ENCODE peak calls at places on chromosomes 12 and 14, in six cellular contexts. One of them, this sample, is unnamed.

GRCh38 chr14:98877065-98877464 is 394.9 kb downstream of the BCL11B start:
- DNase-seq in A549: no peak
- DNase-seq in endothelial cell of umbilical vein: no peak
- DNase-seq in HepG2: no peak
- DNase-seq in H1: no peak
- DNase-seq in WTC11: no peak
- DNase-seq in this sample: no peak

GRCh38 chr14:24312736-24313507 is 1.6 kb downstream of the LTB4R start:
- DNase-seq in A549: no peak
- DNase-seq in endothelial cell of umbilical vein: peak
- DNase-seq in HepG2: no peak
- DNase-seq in H1: no peak
- DNase-seq in WTC11: no peak
- DNase-seq in this sample: peak

GRCh38 chr12:129246630-129247029 is 393.4 kb downstream of the GLT1D1 start:
- DNase-seq in A549: no peak
- DNase-seq in endothelial cell of umbilical vein: no peak
- DNase-seq in HepG2: no peak
- DNase-seq in H1: no peak
- DNase-seq in WTC11: no peak
- DNase-seq in this sample: no peak

GRCh38 chr12:42448841-42449240 is 122.9 kb downstream of the PPHLN1 start:
- DNase-seq in A549: no peak
- DNase-seq in endothelial cell of umbilical vein: no peak
- DNase-seq in HepG2: no peak
- DNase-seq in H1: no peak
- DNase-seq in WTC11: no peak
- DNase-seq in this sample: no peak

GRCh38 chr14:74907744-74908143 is 15.3 kb downstream of the RPS6KL1 start:
- DNase-seq in A549: no peak
- DNase-seq in endothelial cell of umbilical vein: no peak
- DNase-seq in HepG2: no peak
- DNase-seq in H1: no peak
- DNase-seq in WTC11: no peak
- DNase-seq in this sample: no peak

GRCh38 chr12:95976416-95976832 is 19.7 kb downstream of the HAL start:
- DNase-seq in A549: no peak
- DNase-seq in endothelial cell of umbilical vein: no peak
- DNase-seq in HepG2: peak
- DNase-seq in H1: no peak
- DNase-seq in WTC11: no peak
- DNase-seq in this sample: no peak

GRCh38 chr12:3022961-3023360 is 54.2 kb upstream of the TSPAN9 start:
- DNase-seq in A549: no peak
- DNase-seq in endothelial cell of umbilical vein: no peak
- DNase-seq in HepG2: no peak
- DNase-seq in H1: no peak
- DNase-seq in WTC11: no peak
- DNase-seq in this sample: no peak

GRCh38 chr14:75306917-75307699 is 28.5 kb downstream of the FOS start:
- DNase-seq in A549: peak
- DNase-seq in endothelial cell of umbilical vein: no peak
- DNase-seq in HepG2: no peak
- DNase-seq in H1: no peak
- DNase-seq in WTC11: no peak
- DNase-seq in this sample: peak

GRCh38 chr14:103626150-103626850 is 2.7 kb upstream of the KLC1 start:
- DNase-seq in A549: no peak
- DNase-seq in endothelial cell of umbilical vein: no peak
- DNase-seq in HepG2: peak
- DNase-seq in H1: no peak
- DNase-seq in WTC11: no peak
- DNase-seq in this sample: peak

GRCh38 chr12:46549527-46550265 is 177.1 kb upstream of the SLC38A2 start:
- DNase-seq in A549: no peak
- DNase-seq in endothelial cell of umbilical vein: peak
- DNase-seq in HepG2: no peak
- DNase-seq in H1: no peak
- DNase-seq in WTC11: no peak
- DNase-seq in this sample: peak

GRCh38 chr14:95490727-95491451 is 25.6 kb downstream of the SYNE3 start:
- DNase-seq in A549: no peak
- DNase-seq in endothelial cell of umbilical vein: no peak
- DNase-seq in HepG2: no peak
- DNase-seq in H1: no peak
- DNase-seq in WTC11: no peak
- DNase-seq in this sample: no peak

GRCh38 chr12:54300732-54301427 is at the start of gene NFE2:
- DNase-seq in A549: peak
- DNase-seq in endothelial cell of umbilical vein: no peak
- DNase-seq in HepG2: peak
- DNase-seq in H1: peak
- DNase-seq in WTC11: peak
- DNase-seq in this sample: peak

GRCh38 chr14:65179918-65180724 is 77.8 kb upstream of the MAX start:
- DNase-seq in A549: peak
- DNase-seq in endothelial cell of umbilical vein: peak
- DNase-seq in HepG2: no peak
- DNase-seq in H1: no peak
- DNase-seq in WTC11: no peak
- DNase-seq in this sample: no peak

GRCh38 chr14:55926007-55926406 is 192.2 kb upstream of the PELI2 start:
- DNase-seq in A549: no peak
- DNase-seq in endothelial cell of umbilical vein: no peak
- DNase-seq in HepG2: peak
- DNase-seq in H1: no peak
- DNase-seq in WTC11: no peak
- DNase-seq in this sample: no peak

GRCh38 chr14:32657081-32657480 is 281.6 kb upstream of the NPAS3 start:
- DNase-seq in A549: no peak
- DNase-seq in endothelial cell of umbilical vein: no peak
- DNase-seq in HepG2: peak
- DNase-seq in H1: no peak
- DNase-seq in WTC11: no peak
- DNase-seq in this sample: peak

GRCh38 chr12:118060301-118061010 is 523 bp downstream of the WSB2 start:
- DNase-seq in A549: peak
- DNase-seq in endothelial cell of umbilical vein: peak
- DNase-seq in HepG2: no peak
- DNase-seq in H1: no peak
- DNase-seq in WTC11: peak
- DNase-seq in this sample: peak

GRCh38 chr12:109451400-109451799 is 25.7 kb downstream of the KCTD10 start:
- DNase-seq in A549: no peak
- DNase-seq in endothelial cell of umbilical vein: no peak
- DNase-seq in HepG2: no peak
- DNase-seq in H1: no peak
- DNase-seq in WTC11: no peak
- DNase-seq in this sample: no peak

GRCh38 chr14:55505846-55506245 is 65.4 kb upstream of the TBPL2 start:
- DNase-seq in A549: no peak
- DNase-seq in endothelial cell of umbilical vein: no peak
- DNase-seq in HepG2: no peak
- DNase-seq in H1: no peak
- DNase-seq in WTC11: no peak
- DNase-seq in this sample: no peak

GRCh38 chr12:115700896-115701465 is 576.5 kb downstream of the MED13L start:
- DNase-seq in A549: no peak
- DNase-seq in endothelial cell of umbilical vein: no peak
- DNase-seq in HepG2: no peak
- DNase-seq in H1: no peak
- DNase-seq in WTC11: no peak
- DNase-seq in this sample: no peak

GRCh38 chr14:61568572-61569011 is 126.7 kb upstream of the HIF1A start:
- DNase-seq in A549: no peak
- DNase-seq in endothelial cell of umbilical vein: no peak
- DNase-seq in HepG2: no peak
- DNase-seq in H1: no peak
- DNase-seq in WTC11: peak
- DNase-seq in this sample: peak

GRCh38 chr12:19236656-19237055 is 107.1 kb downstream of the PLEKHA5 start:
- DNase-seq in A549: no peak
- DNase-seq in endothelial cell of umbilical vein: no peak
- DNase-seq in HepG2: no peak
- DNase-seq in H1: no peak
- DNase-seq in WTC11: no peak
- DNase-seq in this sample: no peak

GRCh38 chr14:38839743-38840375 is 263.2 kb downstream of the SEC23A start:
- DNase-seq in A549: no peak
- DNase-seq in endothelial cell of umbilical vein: peak
- DNase-seq in HepG2: no peak
- DNase-seq in H1: no peak
- DNase-seq in WTC11: no peak
- DNase-seq in this sample: no peak

GRCh38 chr12:71981149-71981548 is 42.5 kb downstream of the TPH2 start:
- DNase-seq in A549: no peak
- DNase-seq in endothelial cell of umbilical vein: no peak
- DNase-seq in HepG2: no peak
- DNase-seq in H1: no peak
- DNase-seq in WTC11: no peak
- DNase-seq in this sample: no peak

GRCh38 chr12:107396991-107397390 is 288.6 kb upstream of the PWP1 start:
- DNase-seq in A549: peak
- DNase-seq in endothelial cell of umbilical vein: no peak
- DNase-seq in HepG2: no peak
- DNase-seq in H1: no peak
- DNase-seq in WTC11: no peak
- DNase-seq in this sample: no peak

GRCh38 chr12:5026342-5026938 is 17.2 kb upstream of the KCNA5 start:
- DNase-seq in A549: no peak
- DNase-seq in endothelial cell of umbilical vein: no peak
- DNase-seq in HepG2: no peak
- DNase-seq in H1: no peak
- DNase-seq in WTC11: no peak
- DNase-seq in this sample: no peak

GRCh38 chr14:95258754-95259593 is 60.7 kb downstream of the CLMN start:
- DNase-seq in A549: no peak
- DNase-seq in endothelial cell of umbilical vein: peak
- DNase-seq in HepG2: no peak
- DNase-seq in H1: no peak
- DNase-seq in WTC11: no peak
- DNase-seq in this sample: no peak

GRCh38 chr12:30134229-30134628 is 350.5 kb upstream of the TMTC1 start:
- DNase-seq in A549: peak
- DNase-seq in endothelial cell of umbilical vein: no peak
- DNase-seq in HepG2: peak
- DNase-seq in H1: no peak
- DNase-seq in WTC11: no peak
- DNase-seq in this sample: peak

GRCh38 chr12:13436696-13437391 is 240.3 kb downstream of the EMP1 start:
- DNase-seq in A549: peak
- DNase-seq in endothelial cell of umbilical vein: no peak
- DNase-seq in HepG2: no peak
- DNase-seq in H1: no peak
- DNase-seq in WTC11: no peak
- DNase-seq in this sample: peak

GRCh38 chr14:61107148-61107641 is 126.2 kb downstream of the SLC38A6 start:
- DNase-seq in A549: no peak
- DNase-seq in endothelial cell of umbilical vein: no peak
- DNase-seq in HepG2: no peak
- DNase-seq in H1: no peak
- DNase-seq in WTC11: no peak
- DNase-seq in this sample: no peak

GRCh38 chr12:113735146-113735545 is 231.0 kb downstream of the RBM19 start:
- DNase-seq in A549: no peak
- DNase-seq in endothelial cell of umbilical vein: no peak
- DNase-seq in HepG2: no peak
- DNase-seq in H1: no peak
- DNase-seq in WTC11: no peak
- DNase-seq in this sample: no peak
- TF ChIP-seq MAX in A549: no peak
- TF ChIP-seq MAX in endothelial cell of umbilical vein: no peak
- TF ChIP-seq MAX in HepG2: no peak
- TF ChIP-seq MAX in H1: no peak
- TF ChIP-seq MAX in WTC11: no peak
- TF ChIP-seq MAX in this sample: no peak

DNA sequence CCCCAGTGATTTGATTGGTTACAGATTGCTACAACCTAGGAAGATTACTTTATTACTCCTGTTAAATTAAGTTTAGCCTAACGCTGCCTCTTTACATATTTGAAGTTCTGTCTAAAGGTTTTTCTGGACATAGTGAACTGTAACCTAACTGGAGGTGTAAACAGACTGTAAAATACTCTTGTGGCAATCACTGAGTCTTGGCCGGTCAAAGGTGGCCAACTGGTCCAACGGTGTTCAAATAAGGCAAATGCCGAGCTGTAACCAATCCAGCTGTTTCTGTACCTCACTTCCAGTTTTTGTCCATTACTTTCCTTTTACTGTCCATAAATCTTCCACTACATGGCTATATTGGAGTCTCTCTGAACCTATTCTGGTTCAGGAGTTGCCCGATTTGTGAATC is 57.3 kb downstream of the RIN3 start:
- DNase-seq in A549: no peak
- DNase-seq in endothelial cell of umbilical vein: no peak
- DNase-seq in HepG2: no peak
- DNase-seq in H1: no peak
- DNase-seq in WTC11: no peak
- DNase-seq in this sample: no peak
- TF ChIP-seq MAX in A549: no peak
- TF ChIP-seq MAX in endothelial cell of umbilical vein: no peak
- TF ChIP-seq MAX in HepG2: no peak
- TF ChIP-seq MAX in H1: no peak
- TF ChIP-seq MAX in WTC11: no peak
- TF ChIP-seq MAX in this sample: no peak

GRCh38 chr12:113196996-113197395 is 11.5 kb downstream of the RITA1 start:
- DNase-seq in A549: peak
- DNase-seq in endothelial cell of umbilical vein: peak
- DNase-seq in HepG2: peak
- DNase-seq in H1: no peak
- DNase-seq in WTC11: peak
- DNase-seq in this sample: peak
- TF ChIP-seq MAX in A549: no peak
- TF ChIP-seq MAX in endothelial cell of umbilical vein: no peak
- TF ChIP-seq MAX in HepG2: no peak
- TF ChIP-seq MAX in H1: no peak
- TF ChIP-seq MAX in WTC11: no peak
- TF ChIP-seq MAX in this sample: no peak

GRCh38 chr14:69268763-69269162 is 8.8 kb downstream of the GALNT16 start:
- DNase-seq in A549: no peak
- DNase-seq in endothelial cell of umbilical vein: peak
- DNase-seq in HepG2: no peak
- DNase-seq in H1: no peak
- DNase-seq in WTC11: no peak
- DNase-seq in this sample: no peak
- TF ChIP-seq MAX in A549: no peak
- TF ChIP-seq MAX in endothelial cell of umbilical vein: no peak
- TF ChIP-seq MAX in HepG2: no peak
- TF ChIP-seq MAX in H1: no peak
- TF ChIP-seq MAX in WTC11: no peak
- TF ChIP-seq MAX in this sample: no peak

GRCh38 chr14:53696217-53696965 is 260.2 kb downstream of the BMP4 start:
- DNase-seq in A549: no peak
- DNase-seq in endothelial cell of umbilical vein: peak
- DNase-seq in HepG2: peak
- DNase-seq in H1: no peak
- DNase-seq in WTC11: no peak
- DNase-seq in this sample: no peak
- TF ChIP-seq MAX in A549: no peak
- TF ChIP-seq MAX in endothelial cell of umbilical vein: no peak
- TF ChIP-seq MAX in HepG2: no peak
- TF ChIP-seq MAX in H1: no peak
- TF ChIP-seq MAX in WTC11: no peak
- TF ChIP-seq MAX in this sample: no peak

GRCh38 chr12:87439990-87440827 is 589.0 kb downstream of the C12orf50 start:
- DNase-seq in A549: peak
- DNase-seq in endothelial cell of umbilical vein: peak
- DNase-seq in HepG2: no peak
- DNase-seq in H1: no peak
- DNase-seq in WTC11: no peak
- DNase-seq in this sample: peak
- TF ChIP-seq MAX in A549: peak
- TF ChIP-seq MAX in endothelial cell of umbilical vein: no peak
- TF ChIP-seq MAX in HepG2: no peak
- TF ChIP-seq MAX in H1: no peak
- TF ChIP-seq MAX in WTC11: no peak
- TF ChIP-seq MAX in this sample: no peak